ENCODE peak calls at places on chromosomes 12 and 14, in eight cellular contexts. J is glutamatergic neuron; B is NCI-H2171 treated with DMSO at 0.1 percent for 48 hours; W is mucosa of gallbladder; N is NCI-H1436 treated with DMSO at 0.1 percent for 48 hours; M is DMS153; I is activated T-helper 1 cell treated with Interleukin-2 at 50 U/mL for 16 hours; C is stimulated activated CD4-positive, alpha-beta T cell treated with anti-CD3 and anti-CD28 coated beads, Interleukin-1b, Interleukin-23, amount 100 ng/mL, for 4 hours. O is an unnamed sample.

GRCh38 chr12:88793091-88793490 is 212.8 kb upstream of the KITLG start:
- DNase-seq in W (no peak), B (no peak), N (no peak), I (no peak), M (no peak), J (no peak), C (no peak), O (no peak)

GRCh38 chr12:29242921-29243431 is 93.9 kb downstream of the FAR2 start:
- DNase-seq in I (no peak), J (no peak), M (no peak), N (no peak), W (no peak), C (no peak), B (no peak), O (no peak)

GRCh38 chr14:84482256-84483071 is 1047.5 kb upstream of the FLRT2 start:
- DNase-seq in N (no peak), M (no peak), C (no peak), W (no peak), J (no peak), B (no peak), I (no peak), O (no peak)

GRCh38 chr12:4025420-4026358 is 152.5 kb upstream of the PARP11 start:
- DNase-seq in N (no peak), W (no peak), B (no peak), C (no peak), M (no peak), J (no peak), I (no peak), O (no peak)

GRCh38 chr12:4867384-4867783 is 42.3 kb upstream of the KCNA1 start:
- DNase-seq in M (no peak), J (no peak), N (no peak), W (no peak), B (no peak), C (no peak), I (no peak), O (no peak)

GRCh38 chr12:50642035-50642451 is 121.9 kb upstream of the ATF1 start:
- DNase-seq in J (no peak), I (no peak), N (no peak), W (no peak), C (no peak), M (no peak), B (peak; percentile 60), O (no peak)

GRCh38 chr12:76220980-76221379 is 127.2 kb downstream of the BBS10 start:
- DNase-seq in W (no peak), C (no peak), N (no peak), I (no peak), J (no peak), B (no peak), M (no peak), O (no peak)

GRCh38 chr12:56103066-56103711 is 1.2 kb upstream of the PA2G4 start:
- DNase-seq in W (no peak), J (no peak), I (no peak), C (no peak), B (no peak), M (no peak), N (no peak), O (no peak)

GRCh38 chr12:101127521-101128219 is 82.4 kb downstream of the SLC5A8 start:
- DNase-seq in B (no peak), M (no peak), N (no peak), W (no peak), I (no peak), C (no peak), J (no peak), O (no peak)

GRCh38 chr12:43964966-43965365 is 129.1 kb downstream of the TMEM117 start:
- DNase-seq in M (no peak), N (no peak), B (no peak), I (no peak), W (no peak), J (no peak), C (no peak), O (no peak)

GRCh38 chr12:68440068-68440581 is 108.0 kb upstream of the MDM1 start:
- DNase-seq in M (no peak), I (no peak), N (no peak), J (no peak), C (no peak), B (no peak), W (no peak), O (no peak)

GRCh38 chr14:74656964-74657363 is 44.9 kb upstream of the LTBP2 start:
- DNase-seq in M (no peak), I (no peak), B (no peak), J (no peak), N (no peak), W (no peak), C (no peak), O (no peak)

GRCh38 chr12:51281202-51281924 is 11.1 kb upstream of the SMAGP start:
- DNase-seq in J (no peak), C (no peak), B (no peak), I (no peak), M (no peak), N (no peak), W (no peak), O (no peak)

GRCh38 chr12:11778703-11779102 is 129.2 kb downstream of the ETV6 start:
- DNase-seq in I (no peak), W (no peak), N (no peak), C (no peak), B (no peak), J (no peak), M (no peak), O (no peak)

GRCh38 chr14:55316528-55316927 is 45.3 kb downstream of the FBXO34 start:
- DNase-seq in M (no peak), I (no peak), C (no peak), J (no peak), B (no peak), N (no peak), W (peak; percentile 60), O (no peak)

GRCh38 chr12:98803468-98804209 is 158.5 kb downstream of the APAF1 start:
- DNase-seq in C (no peak), W (no peak), M (no peak), N (no peak), I (no peak), J (no peak), B (no peak), O (no peak)

GRCh38 chr12:132739600-132740312 is 21.9 kb downstream of the ANKLE2 start:
- DNase-seq in M (no peak), W (no peak), N (no peak), I (no peak), B (no peak), J (no peak), C (no peak), O (no peak)

GRCh38 chr14:61891251-61891650 is 129.0 kb downstream of the SNAPC1 start:
- DNase-seq in N (no peak), J (no peak), C (no peak), W (no peak), M (no peak), I (no peak), B (no peak), O (no peak)

GRCh38 chr14:64715628-64716412 is 11.6 kb downstream of the PLEKHG3 start:
- DNase-seq in I (no peak), N (no peak), C (no peak), W (no peak), J (no peak), M (no peak), B (no peak), O (no peak)

GRCh38 chr14:63874223-63874622 is 21.4 kb downstream of the SYNE2 start:
- DNase-seq in N (no peak), M (no peak), B (no peak), J (no peak), W (no peak), C (no peak), I (no peak), O (no peak)

GRCh38 chr14:102055181-102055901 is 31.5 kb downstream of the HSP90AA1 start:
- DNase-seq in C (no peak), N (no peak), B (no peak), I (no peak), M (no peak), W (no peak), J (no peak), O (no peak)

GRCh38 chr12:5184159-5184558 is 140.5 kb downstream of the KCNA5 start:
- DNase-seq in N (no peak), C (no peak), W (no peak), M (no peak), I (no peak), J (no peak), B (no peak), O (no peak)

GRCh38 chr12:6851153-6851920 is at the start of gene CDCA3:
- DNase-seq in I (peak; percentile 79), C (peak; percentile 83), W (peak; percentile 96), M (peak; percentile 98), J (peak; percentile 94), N (peak; percentile 99), B (peak; percentile 100), O (peak; percentile 96)

GRCh38 chr14:33676135-33676566 is 274.7 kb downstream of the EGLN3 start:
- DNase-seq in M (peak; percentile 66), W (no peak), B (peak; percentile 53), J (peak; percentile 78), C (no peak), N (peak; percentile 44), I (no peak), O (peak; percentile 96)

O was measured in NCI-H524.